ENCODE peak calls at places on chromosomes 11 and 22, in four cellular contexts. One of them, this sample, is unnamed.

GRCh38 chr11:117684731-117685130 is 112.3 kb downstream of the DSCAML1 start:
- DNase-seq in iris pigment epithelial cell: no peak
- DNase-seq in GM06990: no peak
- DNase-seq in NCI-H1436: no peak
- DNase-seq in this sample: no peak

GRCh38 chr22:48496987-48497650 is 1330.6 kb downstream of the BRD1 start:
- DNase-seq in GM06990: no peak
- DNase-seq in NCI-H1436: no peak
- DNase-seq in iris pigment epithelial cell: no peak
- DNase-seq in this sample: no peak

GRCh38 chr22:25113316-25113721 is 86.3 kb upstream of the CRYBB3 start:
- DNase-seq in NCI-H1436: no peak
- DNase-seq in GM06990: no peak
- DNase-seq in iris pigment epithelial cell: no peak
- DNase-seq in this sample: no peak

GRCh38 chr11:110782616-110783015 is 70.4 kb upstream of the ARHGAP20 start:
- DNase-seq in GM06990: no peak
- DNase-seq in NCI-H1436: no peak
- DNase-seq in iris pigment epithelial cell: no peak
- DNase-seq in this sample: no peak

GRCh38 chr11:43648888-43649287 is 31.6 kb upstream of the HSD17B12 start:
- DNase-seq in NCI-H1436: no peak
- DNase-seq in GM06990: no peak
- DNase-seq in iris pigment epithelial cell: no peak
- DNase-seq in this sample: no peak

GRCh38 chr22:45768490-45768889 is 96.9 kb downstream of the ATXN10 start:
- DNase-seq in NCI-H1436: no peak
- DNase-seq in iris pigment epithelial cell: no peak
- DNase-seq in GM06990: no peak
- DNase-seq in this sample: no peak

GRCh38 chr22:22865311-22866072 is 22.1 kb upstream of the IGLL5 start:
- DNase-seq in NCI-H1436: no peak
- DNase-seq in GM06990: peak; percentile 66
- DNase-seq in iris pigment epithelial cell: no peak
- DNase-seq in this sample: no peak

GRCh38 chr11:60625262-60625661 is 74.2 kb upstream of the MS4A8 start:
- DNase-seq in iris pigment epithelial cell: peak; percentile 47
- DNase-seq in GM06990: no peak
- DNase-seq in NCI-H1436: no peak
- DNase-seq in this sample: no peak

GRCh38 chr11:36311926-36312592 is 16.0 kb downstream of the PRR5L start:
- DNase-seq in NCI-H1436: no peak
- DNase-seq in GM06990: no peak
- DNase-seq in iris pigment epithelial cell: peak; percentile 27
- DNase-seq in this sample: no peak

GRCh38 chr11:122743949-122744876 is 88.7 kb downstream of the UBASH3B start:
- DNase-seq in NCI-H1436: no peak
- DNase-seq in iris pigment epithelial cell: no peak
- DNase-seq in GM06990: peak; percentile 64
- DNase-seq in this sample: peak; percentile 54

GRCh38 chr22:33884829-33885228 is 35.4 kb downstream of the LARGE1 start:
- DNase-seq in iris pigment epithelial cell: no peak
- DNase-seq in GM06990: no peak
- DNase-seq in NCI-H1436: no peak
- DNase-seq in this sample: no peak

GRCh38 chr22:38741166-38741565 is 14.6 kb downstream of the SUN2 start:
- DNase-seq in GM06990: no peak
- DNase-seq in iris pigment epithelial cell: no peak
- DNase-seq in NCI-H1436: no peak
- DNase-seq in this sample: no peak

GRCh38 chr11:10294289-10294953 is 402 bp upstream of the SBF2 start:
- DNase-seq in iris pigment epithelial cell: peak; percentile 83
- DNase-seq in NCI-H1436: no peak
- DNase-seq in GM06990: no peak
- DNase-seq in this sample: no peak

GRCh38 chr11:79794484-79795393 is 353.9 kb upstream of the TENM4 start:
- DNase-seq in GM06990: no peak
- DNase-seq in NCI-H1436: no peak
- DNase-seq in iris pigment epithelial cell: no peak
- DNase-seq in this sample: no peak

GRCh38 chr22:50505776-50506610 is 1.5 kb downstream of the LMF2 start:
- DNase-seq in iris pigment epithelial cell: no peak
- DNase-seq in NCI-H1436: no peak
- DNase-seq in GM06990: no peak
- DNase-seq in this sample: no peak

GRCh38 chr11:3225826-3226750 is 6.1 kb downstream of the MRGPRE start:
- DNase-seq in iris pigment epithelial cell: no peak
- DNase-seq in GM06990: no peak
- DNase-seq in NCI-H1436: no peak
- DNase-seq in this sample: peak; percentile 30

GRCh38 chr22:37358917-37359316 is 68.4 kb downstream of the ELFN2 start:
- DNase-seq in GM06990: no peak
- DNase-seq in iris pigment epithelial cell: peak; percentile 21
- DNase-seq in NCI-H1436: no peak
- DNase-seq in this sample: no peak

GRCh38 chr11:9565822-9566560 is 7.5 kb upstream of the WEE1 start:
- DNase-seq in GM06990: peak; percentile 65
- DNase-seq in NCI-H1436: no peak
- DNase-seq in iris pigment epithelial cell: peak; percentile 100
- DNase-seq in this sample: peak; percentile 79

GRCh38 chr11:36638586-36638985 is 40.5 kb upstream of the RAG2 start:
- DNase-seq in iris pigment epithelial cell: no peak
- DNase-seq in GM06990: no peak
- DNase-seq in NCI-H1436: no peak
- DNase-seq in this sample: no peak

GRCh38 chr11:34431979-34432378 is 6.8 kb upstream of the CAT start:
- DNase-seq in GM06990: no peak
- DNase-seq in iris pigment epithelial cell: no peak
- DNase-seq in NCI-H1436: no peak
- DNase-seq in this sample: no peak

GRCh38 chr11:112292785-112293407 is 32.2 kb upstream of the PLET1 start:
- DNase-seq in iris pigment epithelial cell: peak; percentile 96
- DNase-seq in GM06990: no peak
- DNase-seq in NCI-H1436: no peak
- DNase-seq in this sample: no peak

GRCh38 chr11:3877252-3878035 is 22.0 kb downstream of the STIM1 start:
- DNase-seq in iris pigment epithelial cell: no peak
- DNase-seq in GM06990: no peak
- DNase-seq in NCI-H1436: no peak
- DNase-seq in this sample: no peak

GRCh38 chr11:47248304-47248663 is 330 bp downstream of the ACP2 start:
- DNase-seq in iris pigment epithelial cell: peak; percentile 50
- DNase-seq in GM06990: no peak
- DNase-seq in NCI-H1436: no peak
- DNase-seq in this sample: no peak

GRCh38 chr11:31531293-31531692 is 21.7 kb downstream of the ELP4 start:
- DNase-seq in iris pigment epithelial cell: no peak
- DNase-seq in GM06990: no peak
- DNase-seq in NCI-H1436: no peak
- DNase-seq in this sample: no peak

GRCh38 chr11:88338223-88338661 is 706 bp upstream of the CTSC start:
- DNase-seq in iris pigment epithelial cell: peak; percentile 94
- DNase-seq in GM06990: peak; percentile 43
- DNase-seq in NCI-H1436: no peak
- DNase-seq in this sample: no peak

GRCh38 chr11:13215157-13215556 is 62.4 kb upstream of the BMAL1 start:
- DNase-seq in GM06990: no peak
- DNase-seq in NCI-H1436: no peak
- DNase-seq in iris pigment epithelial cell: peak; percentile 83
- DNase-seq in this sample: no peak

GRCh38 chr11:10984250-10984649 is 126.4 kb upstream of the ZBED5 start:
- DNase-seq in NCI-H1436: no peak
- DNase-seq in iris pigment epithelial cell: no peak
- DNase-seq in GM06990: no peak
- DNase-seq in this sample: no peak

GRCh38 chr11:117717485-117718314 is 79.3 kb downstream of the DSCAML1 start:
- DNase-seq in iris pigment epithelial cell: no peak
- DNase-seq in GM06990: no peak
- DNase-seq in NCI-H1436: no peak
- DNase-seq in this sample: no peak

GRCh38 chr22:47156352-47157092 is 394.1 kb downstream of the TBC1D22A start:
- DNase-seq in iris pigment epithelial cell: no peak
- DNase-seq in NCI-H1436: no peak
- DNase-seq in GM06990: no peak
- DNase-seq in this sample: no peak

GRCh38 chr22:20084547-20085413 is 4.7 kb downstream of the DGCR8 start:
- DNase-seq in GM06990: no peak
- DNase-seq in iris pigment epithelial cell: no peak
- DNase-seq in NCI-H1436: peak; percentile 2
- DNase-seq in this sample: no peak

GRCh38 chr11:31926816-31927528 is 115.8 kb upstream of the PAX6 start:
- DNase-seq in GM06990: no peak
- DNase-seq in iris pigment epithelial cell: no peak
- DNase-seq in NCI-H1436: no peak
- DNase-seq in this sample: no peak

GRCh38 chr11:2804189-2804588 is 81.4 kb downstream of the CDKN1C start:
- DNase-seq in iris pigment epithelial cell: no peak
- DNase-seq in GM06990: no peak
- DNase-seq in NCI-H1436: no peak
- DNase-seq in this sample: no peak

GRCh38 chr11:4531666-4532065 is 13.3 kb upstream of the OR52M1 start:
- DNase-seq in iris pigment epithelial cell: no peak
- DNase-seq in NCI-H1436: no peak
- DNase-seq in GM06990: no peak
- DNase-seq in this sample: no peak

GRCh38 chr11:1448882-1449281 is 37.7 kb downstream of the MOB2 start:
- DNase-seq in GM06990: no peak
- DNase-seq in iris pigment epithelial cell: no peak
- DNase-seq in NCI-H1436: no peak
- DNase-seq in this sample: no peak